ENCODE peak calls at places on chromosome 6, in nine cellular contexts. J, Z, Y, X, L, R, O, T and M are unnamed samples.
A peak's percentile ranks its signal among the peaks of the same experiment; 100 is the strongest.

GRCh38 chr6:123635567-123635966 is 1.2 kb downstream of the TRDN start:
- ATAC-seq in J (no peak), Z (no peak), Y (no peak), X (no peak), L (no peak), R (no peak), O (no peak), T (no peak), M (no peak)

GRCh38 chr6:111709615-111710398 is 104.1 kb upstream of the TRAF3IP2 start:
- ATAC-seq in J (peak; percentile 77), Z (peak; percentile 97), Y (peak; percentile 89), X (peak; percentile 93), L (peak; percentile 74), R (peak; percentile 80), O (peak; percentile 94), T (peak; percentile 93), M (peak; percentile 82)

GRCh38 chr6:37038297-37039198 is 33.1 kb downstream of the FGD2 start:
- ATAC-seq in J (peak; percentile 91), Z (peak; percentile 78), Y (no peak), X (peak; percentile 29), L (peak; percentile 82), R (no peak), O (peak; percentile 86), T (no peak), M (peak; percentile 81)

GRCh38 chr6:20936949-20937348 is 402.7 kb downstream of the CDKAL1 start:
- ATAC-seq in J (no peak), Z (no peak), Y (no peak), X (no peak), L (no peak), R (no peak), O (no peak), T (no peak), M (no peak)

GRCh38 chr6:167565884-167566491 is 241.1 kb downstream of the TTLL2 start:
- ATAC-seq in J (peak; percentile 92), Z (peak; percentile 83), Y (no peak), X (no peak), L (peak; percentile 70), R (peak; percentile 76), O (peak; percentile 59), T (no peak), M (peak; percentile 73)

GRCh38 chr6:89984926-89985743 is 90.9 kb downstream of the GJA10 start:
- ATAC-seq in J (peak; percentile 89), Z (peak; percentile 48), Y (peak; percentile 20), X (no peak), L (peak; percentile 96), R (peak; percentile 77), O (no peak), T (no peak), M (peak; percentile 27)

GRCh38 chr6:7725849-7726415 is at the start of gene BMP6:
- ATAC-seq in J (peak; percentile 94), Z (peak; percentile 98), Y (peak; percentile 79), X (peak; percentile 79), L (peak; percentile 94), R (peak; percentile 93), O (peak; percentile 95), T (peak; percentile 77), M (peak; percentile 85)

GRCh38 chr6:110095101-110095500 is 84.4 kb downstream of the WASF1 start:
- ATAC-seq in J (no peak), Z (no peak), Y (no peak), X (no peak), L (no peak), R (no peak), O (no peak), T (no peak), M (no peak)

GRCh38 chr6:4253604-4254211 is 118.3 kb upstream of the ECI2 start:
- ATAC-seq in J (peak; percentile 78), Z (peak; percentile 74), Y (no peak), X (peak; percentile 62), L (peak; percentile 58), R (peak; percentile 65), O (peak; percentile 48), T (no peak), M (peak; percentile 67)

GRCh38 chr6:142773859-142774258 is 171.1 kb downstream of the HIVEP2 start:
- ATAC-seq in J (no peak), Z (no peak), Y (peak; percentile 50), X (no peak), L (no peak), R (no peak), O (no peak), T (no peak), M (no peak)

GRCh38 chr6:111269401-111269970 is 182.2 kb downstream of the SLC16A10 start:
- ATAC-seq in J (no peak), Z (no peak), Y (no peak), X (no peak), L (no peak), R (no peak), O (no peak), T (peak; percentile 36), M (no peak)

GRCh38 chr6:146077992-146078391 is 49.1 kb downstream of the GRM1 start:
- ATAC-seq in J (no peak), Z (no peak), Y (no peak), X (no peak), L (no peak), R (no peak), O (no peak), T (no peak), M (no peak)

GRCh38 chr6:25219147-25219546 is 60.0 kb upstream of the CARMIL1 start:
- ATAC-seq in J (no peak), Z (no peak), Y (no peak), X (no peak), L (no peak), R (no peak), O (no peak), T (no peak), M (no peak)

GRCh38 chr6:25217275-25217674 is 61.9 kb upstream of the CARMIL1 start:
- ATAC-seq in J (no peak), Z (no peak), Y (no peak), X (no peak), L (no peak), R (no peak), O (no peak), T (no peak), M (no peak)

GRCh38 chr6:25215881-25216280 is 63.3 kb upstream of the CARMIL1 start:
- ATAC-seq in J (no peak), Z (no peak), Y (no peak), X (no peak), L (no peak), R (no peak), O (no peak), T (no peak), M (no peak)

GRCh38 chr6:25219581-25220249 is 59.5 kb upstream of the CARMIL1 start:
- ATAC-seq in J (no peak), Z (no peak), Y (no peak), X (peak; percentile 45), L (no peak), R (no peak), O (no peak), T (no peak), M (no peak)

DNA sequence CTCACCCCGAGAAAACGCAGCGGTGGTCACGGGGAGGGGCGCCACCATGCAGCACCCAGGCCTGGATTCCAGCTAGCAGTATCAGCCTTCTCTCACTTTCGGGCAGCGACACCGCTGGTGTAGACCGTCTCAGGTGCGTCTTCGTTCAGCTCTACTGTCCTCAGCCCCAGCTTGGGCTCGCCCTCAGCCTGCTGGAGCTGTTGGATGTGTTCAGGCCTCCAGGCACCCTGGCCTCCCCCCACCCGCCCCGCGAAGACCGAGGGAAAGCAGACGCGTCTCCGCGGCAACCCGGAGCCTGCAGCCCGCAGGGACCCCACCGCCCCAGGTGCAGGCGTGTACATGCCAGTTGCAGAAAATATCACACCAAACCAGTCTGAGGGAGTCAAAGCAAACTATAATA is 60.8 kb upstream of the CARMIL1 start:
- ATAC-seq in J (no peak), Z (no peak), Y (no peak), X (no peak), L (no peak), R (no peak), O (no peak), T (no peak), M (no peak)
- H3K4me1 ChIP-seq in J (peaks cover 25% of the 10 kb centered on the region), Z (no peaks in the 10 kb centered on the region), Y (no peaks in the 10 kb centered on the region), X (peaks cover 17% of the 10 kb centered on the region), L (peaks cover 7% of the 10 kb centered on the region), R (peaks cover 7% of the 10 kb centered on the region), O (peaks cover 13% of the 10 kb centered on the region), T (no peaks in the 10 kb centered on the region), M (no peaks in the 10 kb centered on the region)

GRCh38 chr6:31403283-31403989 is at the start of gene MICA:
- ATAC-seq in J (peak; percentile 72), Z (peak; percentile 80), Y (peak; percentile 71), X (peak; percentile 73), L (peak; percentile 73), R (peak; percentile 90), O (peak; percentile 75), T (peak; percentile 82), M (peak; percentile 86)
- H3K4me1 ChIP-seq in J (peaks cover 72% of the 10 kb centered on the region), Z (peaks cover 18% of the 10 kb centered on the region), Y (peaks cover 19% of the 10 kb centered on the region), X (peaks cover 34% of the 10 kb centered on the region), L (peaks cover 54% of the 10 kb centered on the region), R (peaks cover 40% of the 10 kb centered on the region), O (peaks cover 16% of the 10 kb centered on the region), T (peaks cover 13% of the 10 kb centered on the region), M (peaks cover 79% of the 10 kb centered on the region)

GRCh38 chr6:84263557-84263956 is 36.1 kb upstream of the CEP162 start:
- ATAC-seq in J (no peak), Z (no peak), Y (no peak), X (no peak), L (no peak), R (no peak), O (no peak), T (no peak), M (no peak)

GRCh38 chr6:84272298-84272697 is 44.9 kb upstream of the CEP162 start:
- ATAC-seq in J (no peak), Z (no peak), Y (no peak), X (no peak), L (no peak), R (no peak), O (no peak), T (no peak), M (no peak)

GRCh38 chr6:84271086-84271716 is 43.8 kb upstream of the CEP162 start:
- ATAC-seq in J (no peak), Z (no peak), Y (no peak), X (no peak), L (no peak), R (no peak), O (no peak), T (no peak), M (no peak)

GRCh38 chr6:84269947-84270733 is 42.7 kb upstream of the CEP162 start:
- ATAC-seq in J (peak; percentile 20), Z (no peak), Y (no peak), X (no peak), L (no peak), R (no peak), O (peak; percentile 86), T (no peak), M (no peak)

DNA sequence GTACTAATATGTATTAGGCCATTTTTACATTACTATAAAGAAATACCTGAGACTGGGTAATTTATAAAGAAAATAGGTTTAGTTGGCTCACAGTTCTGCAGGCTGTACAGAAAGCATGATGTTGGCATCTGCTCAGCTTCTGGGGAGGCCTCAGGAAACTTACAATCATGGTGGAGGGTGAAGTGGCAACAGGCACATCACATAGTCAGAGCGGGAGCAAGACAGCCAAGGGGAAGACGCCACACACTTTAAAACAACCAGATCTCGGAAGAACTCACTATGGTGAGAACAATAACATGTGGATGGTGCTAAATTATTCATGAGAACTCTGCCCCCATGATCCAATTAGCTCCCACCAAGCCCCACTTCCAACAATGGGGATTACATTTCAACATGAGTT is 41.3 kb upstream of the CEP162 start:
- ATAC-seq in J (no peak), Z (no peak), Y (no peak), X (no peak), L (no peak), R (no peak), O (no peak), T (no peak), M (no peak)
- H3K4me1 ChIP-seq in J (no peaks in the 10 kb centered on the region), Z (no peaks in the 10 kb centered on the region), Y (no peaks in the 10 kb centered on the region), X (no peaks in the 10 kb centered on the region), L (no peaks in the 10 kb centered on the region), R (no peaks in the 10 kb centered on the region), O (peaks cover 3% of the 10 kb centered on the region), T (no peaks in the 10 kb centered on the region), M (no peaks in the 10 kb centered on the region)

GRCh38 chr6:33630014-33630413 is 8.9 kb downstream of the ITPR3 start:
- ATAC-seq in J (no peak), Z (peak; percentile 8), Y (peak; percentile 30), X (no peak), L (no peak), R (no peak), O (no peak), T (no peak), M (no peak)
- H3K4me1 ChIP-seq in J (peaks cover 35% of the 10 kb centered on the region), Z (peaks cover 19% of the 10 kb centered on the region), Y (peaks cover 17% of the 10 kb centered on the region), X (peaks cover 26% of the 10 kb centered on the region), L (peaks cover 17% of the 10 kb centered on the region), R (peaks cover 53% of the 10 kb centered on the region), O (no peaks in the 10 kb centered on the region), T (peaks cover 16% of the 10 kb centered on the region), M (peaks cover 39% of the 10 kb centered on the region)